ENCODE peak calls at places on chromosomes 1 and 21, in six cellular contexts. Y is right cardiac atrium; H is natural killer cell; I is CD8-positive, alpha-beta T cell; N is SK-N-SH treated with all-trans-retinoic acid at 6 μM for 48 hours; G is activated CD8-positive, alpha-beta T cell treated with anti-CD3 and anti-CD28 coated beads for 36 hours. T is an unnamed sample.

GRCh38 chr1:226956942-226957713 is 17.0 kb downstream of the COQ8A start:
- ATAC-seq in H (no peak), N (no peak), G (no peak), Y (no peak), I (no peak), T (no peak)

GRCh38 chr21:34771512-34772028 is 102.8 kb downstream of the CLIC6 start:
- ATAC-seq in G (no peak), H (no peak), Y (no peak), I (no peak), N (no peak), T (no peak)

GRCh38 chr1:175597969-175598765 is 145.2 kb downstream of the TNR start:
- ATAC-seq in Y (no peak), H (no peak), N (no peak), I (no peak), G (no peak), T (no peak)

GRCh38 chr21:21730524-21730923 is 732.3 kb downstream of the NCAM2 start:
- ATAC-seq in G (no peak), I (no peak), N (no peak), H (no peak), Y (no peak), T (no peak)

GRCh38 chr1:110580244-110580643 is 25.9 kb downstream of the KCNA2 start:
- ATAC-seq in G (no peak), N (no peak), Y (no peak), H (no peak), I (no peak), T (no peak)

GRCh38 chr1:178969226-178969987 is 56.3 kb upstream of the FAM20B start:
- ATAC-seq in N (no peak), G (no peak), H (no peak), Y (no peak), I (no peak), T (no peak)

GRCh38 chr1:214588963-214589597 is 13.9 kb upstream of the CENPF start:
- ATAC-seq in H (no peak), N (no peak), Y (no peak), G (no peak), I (no peak), T (no peak)

GRCh38 chr21:29265690-29266479 is 32.8 kb upstream of the BACH1 start:
- ATAC-seq in N (no peak), H (no peak), Y (no peak), I (no peak), G (peak; percentile 93), T (peak; percentile 69)

GRCh38 chr1:155125946-155126493 is 1.7 kb upstream of the EFNA1 start:
- ATAC-seq in G (no peak), I (no peak), Y (peak; percentile 53), N (no peak), H (no peak), T (no peak)

GRCh38 chr21:35294231-35294898 is 245.3 kb upstream of the RUNX1 start:
- ATAC-seq in H (no peak), I (no peak), G (no peak), N (no peak), Y (no peak), T (no peak)

GRCh38 chr1:207342351-207342750 is 20.9 kb downstream of the CD55 start:
- ATAC-seq in H (no peak), Y (no peak), G (no peak), I (no peak), N (no peak), T (no peak)

GRCh38 chr1:219120625-219121544 is 52.8 kb upstream of the LYPLAL1 start:
- ATAC-seq in N (peak; percentile 89), I (no peak), Y (peak; percentile 93), H (no peak), G (no peak), T (no peak)

GRCh38 chr1:156876281-156876680 is 15.6 kb downstream of the NTRK1 start:
- ATAC-seq in G (no peak), H (no peak), Y (no peak), I (no peak), N (no peak), T (no peak)

GRCh38 chr1:1165485-1165884 is 8.2 kb upstream of the TTLL10 start:
- ATAC-seq in Y (no peak), N (no peak), I (no peak), H (no peak), G (no peak), T (no peak)

GRCh38 chr1:156502749-156503671 is 2.4 kb upstream of the MEF2D start:
- ATAC-seq in I (no peak), H (no peak), N (peak; percentile 24), G (no peak), Y (peak; percentile 17), T (no peak)

T was measured in activated CD4-positive, CD25-positive, alpha-beta regulatory T cell treated with anti-CD3 and anti-CD28 coated beads, Interleukin-2, amount 50 U/mL, for 24 hours.